ENCODE peak calls at places on chromosome 15, in five cellular contexts. E is K562, T is WERI-Rb-1, C is A549, V is H7. W is an unnamed sample.

GRCh38 chr15:85154061-85154460 is 172.4 kb downstream of the PDE8A start:
- DNase-seq in E (peak), T (no peak), C (no peak), V (peak), W (peak)

GRCh38 chr15:63492541-63493077 is 11.8 kb upstream of the USP3 start:
- DNase-seq in E (no peak), T (peak), C (no peak), V (no peak), W (no peak)

GRCh38 chr15:22251422-22251821 is 171.1 kb downstream of the OR4M2 start:
- DNase-seq in E (no peak), T (no peak), C (no peak), V (no peak), W (no peak)

GRCh38 chr15:31353931-31354330 is 27.3 kb downstream of the KLF13 start:
- DNase-seq in E (no peak), T (no peak), C (no peak), V (no peak), W (no peak)

GRCh38 chr15:56240390-56240789 is 3.3 kb downstream of the RFX7 start:
- DNase-seq in E (no peak), T (no peak), C (no peak), V (no peak), W (no peak)

GRCh38 chr15:43517354-43518072 is at the start of gene MAP1A:
- DNase-seq in E (peak), T (peak), C (no peak), V (peak), W (peak)

GRCh38 chr15:45187578-45187893 is 230 bp downstream of the SHF start:
- DNase-seq in E (no peak), T (no peak), C (no peak), V (no peak), W (no peak)

GRCh38 chr15:56468271-56468912 is 3.5 kb upstream of the MNS1 start:
- DNase-seq in E (no peak), T (no peak), C (no peak), V (no peak), W (no peak)

GRCh38 chr15:98177950-98178848 is 217.7 kb downstream of the ARRDC4 start:
- DNase-seq in E (peak), T (peak), C (peak), V (peak), W (peak)

GRCh38 chr15:50881121-50882048 is 27.1 kb upstream of the AP4E1 start:
- DNase-seq in E (no peak), T (no peak), C (no peak), V (no peak), W (no peak)

GRCh38 chr15:84863480-84864428 is 20.7 kb upstream of the SLC28A1 start:
- DNase-seq in E (no peak), T (no peak), C (no peak), V (no peak), W (no peak)

GRCh38 chr15:83747050-83747717 is 93.3 kb downstream of the ADAMTSL3 start:
- DNase-seq in E (no peak), T (no peak), C (no peak), V (peak), W (no peak)

W was measured in HEK293T.